ENCODE peak calls at places on chromosomes 2 and 18, in five cellular contexts. Y, Q, S, F and E are unnamed samples.

GRCh38 chr18:42338683-42339082 is 383.6 kb downstream of the PIK3C3 start:
- DNase-seq in S (no peak), F (no peak), Q (no peak), Y (no peak), E (no peak)

GRCh38 chr2:47512581-47513083 is 109.7 kb downstream of the MSH2 start:
- DNase-seq in F (no peak), Y (no peak), S (peak), Q (no peak), E (no peak)

GRCh38 chr2:33215299-33215698 is 261.1 kb upstream of the RASGRP3 start:
- DNase-seq in Q (no peak), F (no peak), Y (peak), S (peak), E (peak)

GRCh38 chr2:100321181-100321880 is 970 bp downstream of the LONRF2 start:
- DNase-seq in Q (no peak), Y (peak), S (peak), F (no peak), E (peak)

GRCh38 chr2:117960231-117960630 is 53.6 kb downstream of the CCDC93 start:
- DNase-seq in Q (no peak), F (no peak), Y (peak), S (no peak), E (no peak)

GRCh38 chr18:76981388-76981968 is 151.1 kb downstream of the MBP start:
- DNase-seq in S (no peak), Y (no peak), Q (no peak), F (no peak), E (no peak)

GRCh38 chr18:59455728-59456276 is 96.7 kb upstream of the LMAN1 start:
- DNase-seq in S (no peak), Q (no peak), Y (no peak), F (no peak), E (no peak)

GRCh38 chr2:158907926-158908462 is 60.4 kb upstream of the TANC1 start:
- DNase-seq in Y (no peak), S (no peak), Q (no peak), F (no peak), E (no peak)

GRCh38 chr2:234689911-234690379 is 193.1 kb upstream of the ARL4C start:
- DNase-seq in S (no peak), Q (no peak), Y (no peak), F (no peak), E (no peak)

GRCh38 chr18:39596891-39597290 is 2031.3 kb upstream of the CELF4 start:
- DNase-seq in Q (no peak), Y (no peak), S (no peak), F (no peak), E (no peak)

GRCh38 chr2:235394278-235394828 is 99.5 kb upstream of the AGAP1 start:
- DNase-seq in Q (no peak), F (no peak), S (no peak), Y (peak), E (peak)

GRCh38 chr2:101706819-101707177 is 9.3 kb downstream of the MAP4K4 start:
- DNase-seq in F (no peak), Q (no peak), S (no peak), Y (no peak), E (no peak)

GRCh38 chr2:45821558-45822271 is 170.2 kb downstream of the PRKCE start:
- DNase-seq in F (no peak), Q (no peak), S (peak), Y (peak), E (no peak)

GRCh38 chr2:112529751-112530150 is 12.5 kb upstream of the POLR1B start:
- DNase-seq in F (no peak), Y (no peak), S (no peak), Q (no peak), E (no peak)

GRCh38 chr2:75100011-75100680 is 99.2 kb downstream of the TACR1 start:
- DNase-seq in Q (no peak), Y (peak), F (no peak), S (peak), E (peak)

GRCh38 chr2:191670076-191670475 is 7.9 kb upstream of the NABP1 start:
- DNase-seq in Q (no peak), S (no peak), F (no peak), Y (no peak), E (no peak)